ENCODE peak calls at places on chromosomes 12 and 14, in four cellular contexts. I is cerebellum, B is heart left ventricle, W is G401. J is an unnamed sample.

GRCh38 chr12:121711925-121712461 is 559 bp upstream of the TMEM120B start:
- DNase-seq in W (peak), I (no peak), B (peak), J (peak)

GRCh38 chr12:115338566-115339294 is 654.8 kb upstream of the TBX3 start:
- DNase-seq in I (no peak), W (no peak), B (no peak), J (no peak)

GRCh38 chr12:125406131-125406530 is 340.9 kb downstream of the AACS start:
- DNase-seq in W (no peak), I (no peak), B (no peak), J (no peak)

GRCh38 chr12:6960291-6961277 is 9.4 kb downstream of the PTPN6 start:
- DNase-seq in W (no peak), I (no peak), B (no peak), J (no peak)

GRCh38 chr14:104202259-104203070 is 64.1 kb downstream of the KIF26A start:
- DNase-seq in W (no peak), B (no peak), I (no peak), J (no peak)

GRCh38 chr14:33738029-33738428 is 212.8 kb downstream of the EGLN3 start:
- DNase-seq in B (no peak), W (no peak), I (no peak), J (no peak)

GRCh38 chr14:93059917-93060545 is 55.7 kb downstream of the ITPK1 start:
- DNase-seq in I (no peak), B (no peak), W (no peak), J (no peak)

GRCh38 chr12:113870890-113871289 is 95.2 kb downstream of the RBM19 start:
- DNase-seq in W (no peak), B (no peak), I (no peak), J (no peak)

GRCh38 chr12:130281157-130281799 is 56.4 kb upstream of the PIWIL1 start:
- DNase-seq in I (no peak), W (peak), B (no peak), J (no peak)

GRCh38 chr12:100860611-100861010 is 66.0 kb downstream of the ANO4 start:
- DNase-seq in B (no peak), I (no peak), W (no peak), J (no peak)

GRCh38 chr12:28129031-28129430 is 61.2 kb upstream of the CCDC91 start:
- DNase-seq in I (no peak), W (no peak), B (no peak), J (no peak)